ENCODE peak calls at places on chromosomes 16 and 17, in six cellular contexts. E is ascending aorta; D is GM12878; S is fibroblast of the aortic adventitia; L is PC-3; Y is CD4-positive, alpha-beta memory T cell. R is an unnamed sample.

GRCh38 chr16:35325936-35326335 is 1866.5 kb downstream of the TP53TG3F start:
- DNase-seq in E (no peak), D (no peak), S (no peak), L (no peak), Y (no peak), R (no peak)

GRCh38 chr17:75877752-75878173 is 618 bp downstream of the TRIM47 start:
- DNase-seq in E (peak), D (no peak), S (peak), L (peak), Y (peak), R (no peak)

GRCh38 chr16:49701867-49702494 is 153.9 kb downstream of the ZNF423 start:
- DNase-seq in E (peak), D (no peak), S (peak), L (no peak), Y (no peak), R (peak)

GRCh38 chr17:48175692-48176450 is 68.3 kb downstream of the SNX11 start:
- DNase-seq in E (no peak), D (no peak), S (peak), L (peak), Y (no peak), R (no peak)

GRCh38 chr17:50640701-50641338 is 6.1 kb downstream of the ABCC3 start:
- DNase-seq in E (peak), D (no peak), S (no peak), L (peak), Y (no peak), R (no peak)

GRCh38 chr16:58464047-58464915 is 35.7 kb upstream of the NDRG4 start:
- DNase-seq in E (no peak), D (no peak), S (no peak), L (peak), Y (no peak), R (no peak)

GRCh38 chr17:386145-386876 is 33.7 kb upstream of the RPH3AL start:
- DNase-seq in E (peak), D (no peak), S (no peak), L (peak), Y (peak), R (no peak)

GRCh38 chr16:11546522-11547485 is 39.9 kb downstream of the LITAF start:
- DNase-seq in E (no peak), D (no peak), S (peak), L (peak), Y (no peak), R (no peak)

GRCh38 chr17:47847341-47848197 is 3.4 kb downstream of the SP6 start:
- DNase-seq in E (no peak), D (no peak), S (no peak), L (no peak), Y (no peak), R (no peak)

GRCh38 chr16:48385272-48385953 is at the start of gene SIAH1:
- DNase-seq in E (peak), D (no peak), S (peak), L (peak), Y (peak), R (no peak)

GRCh38 chr16:19835989-19836421 is 48.6 kb downstream of the GPRC5B start:
- DNase-seq in E (no peak), D (no peak), S (peak), L (no peak), Y (no peak), R (no peak)

GRCh38 chr17:67353929-67354557 is 12.3 kb downstream of the PSMD12 start:
- DNase-seq in E (no peak), D (no peak), S (no peak), L (no peak), Y (no peak), R (no peak)

GRCh38 chr17:48701864-48702532 is 20.3 kb downstream of the PRAC1 start:
- DNase-seq in E (no peak), D (no peak), S (no peak), L (no peak), Y (no peak), R (no peak)

GRCh38 chr16:72042157-72042660 is 12.1 kb upstream of the HP start:
- DNase-seq in E (no peak), D (no peak), S (no peak), L (no peak), Y (no peak), R (no peak)

GRCh38 chr17:64083571-64084085 is 46.3 kb downstream of the ERN1 start:
- DNase-seq in E (no peak), D (no peak), S (no peak), L (no peak), Y (no peak), R (no peak)

GRCh38 chr16:11727945-11728543 is 14.6 kb downstream of the TXNDC11 start:
- DNase-seq in E (no peak), D (no peak), S (no peak), L (no peak), Y (no peak), R (no peak)

GRCh38 chr17:57278740-57279387 is 22.5 kb downstream of the MSI2 start:
- DNase-seq in E (no peak), D (no peak), S (no peak), L (no peak), Y (no peak), R (no peak)

GRCh38 chr17:66964083-66964771 is at the start of gene CACNG4:
- DNase-seq in E (no peak), D (no peak), S (no peak), L (no peak), Y (no peak), R (no peak)

GRCh38 chr17:44547625-44548297 is 9.5 kb upstream of the FZD2 start:
- DNase-seq in E (no peak), D (no peak), S (no peak), L (no peak), Y (no peak), R (no peak)

GRCh38 chr17:44549736-44550135 is 7.5 kb upstream of the FZD2 start:
- DNase-seq in E (no peak), D (no peak), S (no peak), L (no peak), Y (no peak), R (no peak)

GRCh38 chr17:44546711-44547606 is 10.3 kb upstream of the FZD2 start:
- DNase-seq in E (no peak), D (no peak), S (peak), L (peak), Y (no peak), R (no peak)

GRCh38 chr17:44552361-44552760 is 4.9 kb upstream of the FZD2 start:
- DNase-seq in E (no peak), D (no peak), S (no peak), L (no peak), Y (no peak), R (no peak)

DNA sequence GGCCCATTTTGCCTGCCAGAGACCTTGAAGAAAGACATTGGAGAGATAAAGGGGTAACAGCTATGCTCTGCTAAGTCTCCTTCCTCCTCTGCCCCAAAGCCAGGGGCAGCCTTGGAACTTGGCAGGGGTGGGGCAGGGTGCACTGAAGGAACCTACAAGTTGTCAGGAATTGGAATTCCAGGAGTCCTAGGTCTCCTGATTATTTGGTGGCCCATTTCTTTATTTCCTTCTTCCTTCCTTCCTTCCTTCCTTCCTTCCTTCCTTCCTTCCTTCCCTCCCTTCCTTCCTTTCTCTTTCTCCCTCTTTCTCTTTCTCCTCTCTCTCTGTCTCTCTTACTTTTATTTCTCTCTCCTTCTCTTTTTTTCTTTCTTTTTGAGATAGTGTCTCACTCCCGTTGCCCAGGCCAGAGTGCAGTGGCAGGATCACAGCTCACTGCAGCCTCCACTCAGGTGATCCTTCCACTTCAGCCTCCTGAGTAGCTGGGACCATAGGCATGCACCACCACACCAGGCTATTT is 8.5 kb upstream of the FZD2 start:
- DNase-seq in E (no peak), D (no peak), S (no peak), L (no peak), Y (no peak), R (no peak)
- H3K4me3 ChIP-seq in E (no peak), D (no peak), S (no peak), L (no peak), Y (no peak), R (no peak)

GRCh38 chr16:20906871-20907255 is 6.3 kb downstream of the LYRM1 start:
- DNase-seq in E (no peak), D (no peak), S (no peak), L (no peak), Y (no peak), R (no peak)
- H3K4me3 ChIP-seq in E (no peak), D (no peak), S (no peak), L (peak), Y (no peak), R (no peak)

GRCh38 chr17:39668141-39668924 is at the start of gene PNMT:
- DNase-seq in E (no peak), D (no peak), S (peak), L (peak), Y (peak), R (no peak)
- H3K4me3 ChIP-seq in E (peak), D (peak), S (peak), L (peak), Y (peak), R (peak)

GRCh38 chr17:74740641-74741387 is 3.8 kb downstream of the RAB37 start:
- DNase-seq in E (no peak), D (no peak), S (no peak), L (no peak), Y (no peak), R (no peak)

GRCh38 chr17:74738051-74738996 is 1.3 kb downstream of the RAB37 start:
- DNase-seq in E (no peak), D (peak), S (no peak), L (peak), Y (peak), R (no peak)

GRCh38 chr17:74736423-74737298 is at the start of gene RAB37:
- DNase-seq in E (peak), D (no peak), S (no peak), L (no peak), Y (peak), R (no peak)

GRCh38 chr17:74737299-74738050 is 419 bp downstream of the RAB37 start:
- DNase-seq in E (no peak), D (no peak), S (no peak), L (peak), Y (peak), R (no peak)

DNA sequence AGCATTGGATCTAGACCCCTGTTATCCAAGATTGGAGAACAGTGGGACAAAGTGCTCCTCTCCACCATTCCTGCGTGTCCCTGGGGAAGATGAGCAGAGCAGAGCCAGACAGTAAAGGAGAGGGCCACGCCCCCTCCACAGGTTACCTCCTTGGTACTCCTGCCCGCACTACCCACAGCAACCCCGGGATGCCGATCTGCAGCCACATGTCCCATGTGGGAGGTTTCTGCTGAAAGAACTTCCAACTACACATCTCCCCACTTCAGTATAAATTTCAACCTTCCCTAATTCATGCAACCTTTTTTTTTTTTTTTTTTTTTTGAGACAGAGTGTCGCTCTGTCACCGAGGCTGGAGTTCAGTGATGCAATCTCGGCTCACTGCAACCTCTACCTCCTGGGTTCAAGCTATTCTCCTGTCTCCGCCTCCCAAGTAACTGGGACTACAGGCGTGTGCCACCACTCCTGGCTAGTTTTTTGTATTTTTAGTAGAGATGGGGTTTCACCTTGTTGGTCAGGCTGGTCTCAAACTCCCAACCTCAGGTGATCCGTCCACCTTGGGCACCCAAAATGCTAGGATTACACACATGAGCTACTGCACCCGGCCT is 2.3 kb downstream of the RAB37 start:
- DNase-seq in E (no peak), D (no peak), S (no peak), L (no peak), Y (peak), R (no peak)
- H3K4me3 ChIP-seq in E (no peak), D (no peak), S (no peak), L (no peak), Y (peak), R (no peak)